ENCODE peak calls at places on chromosome 15, in ten cellular contexts. E is esophagus muscularis mucosa, C is spleen, I is HCT116, V is GM12878, S is suprapubic skin, L is sigmoid colon, G is transverse colon, K is prostate gland, T is stomach. Y is an unnamed sample. For H3K4me1, the result is how much of the 10 kb centered on the place peaks cover.

GRCh38 chr15:43275736-43276562 is 9.2 kb upstream of the TGM5 start:
- DNase-seq in E (no peak), C (no peak), I (no peak), V (no peak), S (no peak), L (no peak), G (no peak), K (peak), T (no peak), Y (peak)

GRCh38 chr15:45799508-45799907 is 164.7 kb downstream of the SQOR start:
- DNase-seq in E (no peak), C (no peak), I (no peak), V (no peak), S (no peak), L (no peak), G (no peak), K (no peak), T (no peak), Y (no peak)

GRCh38 chr15:59892995-59893394 is 111.1 kb upstream of the FOXB1 start:
- DNase-seq in E (no peak), C (no peak), I (no peak), V (no peak), S (no peak), L (no peak), G (no peak), K (no peak), T (no peak), Y (no peak)

GRCh38 chr15:35580606-35581005 is 34.6 kb upstream of the DPH6 start:
- DNase-seq in E (no peak), C (no peak), I (no peak), V (no peak), S (no peak), L (no peak), G (no peak), K (no peak), T (no peak), Y (no peak)

GRCh38 chr15:22873204-22873701 is 34.8 kb downstream of the NIPA2 start:
- DNase-seq in E (no peak), C (peak), I (no peak), V (no peak), S (no peak), L (no peak), G (no peak), K (no peak), T (no peak), Y (no peak)

GRCh38 chr15:86055688-86056087 is 24.0 kb upstream of the AGBL1 start:
- DNase-seq in E (peak), C (no peak), I (no peak), V (no peak), S (no peak), L (no peak), G (no peak), K (no peak), T (no peak), Y (no peak)

GRCh38 chr15:92608866-92609700 is 46.5 kb downstream of the FAM174B start:
- DNase-seq in E (no peak), C (no peak), I (no peak), V (no peak), S (no peak), L (peak), G (no peak), K (no peak), T (no peak), Y (no peak)

GRCh38 chr15:78071378-78071777 is 6.1 kb downstream of the TBC1D2B start:
- DNase-seq in E (no peak), C (no peak), I (no peak), V (no peak), S (no peak), L (no peak), G (no peak), K (no peak), T (no peak), Y (no peak)

GRCh38 chr15:25792128-25792527 is 71.0 kb downstream of the ATP10A start:
- DNase-seq in E (no peak), C (no peak), I (no peak), V (no peak), S (no peak), L (peak), G (no peak), K (no peak), T (no peak), Y (no peak)

GRCh38 chr15:74312445-74313007 is 54.9 kb downstream of the CYP11A1 start:
- DNase-seq in E (no peak), C (no peak), I (no peak), V (no peak), S (no peak), L (no peak), G (no peak), K (no peak), T (no peak), Y (no peak)

GRCh38 chr15:29685156-29686078 is 136.9 kb downstream of the TJP1 start:
- DNase-seq in E (no peak), C (no peak), I (no peak), V (no peak), S (no peak), L (no peak), G (no peak), K (no peak), T (no peak), Y (no peak)

GRCh38 chr15:54660356-54660755 is 536.4 kb downstream of the RSL24D1 start:
- DNase-seq in E (no peak), C (no peak), I (no peak), V (no peak), S (no peak), L (no peak), G (no peak), K (no peak), T (no peak), Y (no peak)

GRCh38 chr15:31169558-31169957 is 68.0 kb upstream of the TRPM1 start:
- DNase-seq in E (peak), C (no peak), I (no peak), V (no peak), S (no peak), L (no peak), G (no peak), K (no peak), T (no peak), Y (no peak)

GRCh38 chr15:61138151-61138550 is 91.0 kb downstream of the RORA start:
- DNase-seq in E (no peak), C (no peak), I (no peak), V (no peak), S (no peak), L (no peak), G (no peak), K (no peak), T (no peak), Y (no peak)

GRCh38 chr15:88036154-88036839 is 220.2 kb downstream of the NTRK3 start:
- DNase-seq in E (no peak), C (no peak), I (no peak), V (no peak), S (no peak), L (no peak), G (no peak), K (no peak), T (no peak), Y (no peak)

GRCh38 chr15:50083424-50084025 is 35.5 kb downstream of the ATP8B4 start:
- DNase-seq in E (no peak), C (no peak), I (no peak), V (no peak), S (no peak), L (no peak), G (no peak), K (no peak), T (no peak), Y (no peak)

GRCh38 chr15:79332824-79333510 is 22.1 kb downstream of the TMED3 start:
- DNase-seq in E (no peak), C (no peak), I (no peak), V (no peak), S (no peak), L (no peak), G (no peak), K (peak), T (no peak), Y (no peak)

GRCh38 chr15:77069521-77070121 is 1.3 kb downstream of the TSPAN3 start:
- DNase-seq in E (no peak), C (no peak), I (no peak), V (no peak), S (no peak), L (no peak), G (peak), K (no peak), T (peak), Y (no peak)

GRCh38 chr15:40106203-40107161 is 2.2 kb downstream of the BMF start:
- DNase-seq in E (no peak), C (peak), I (no peak), V (peak), S (peak), L (peak), G (peak), K (peak), T (peak), Y (peak)

GRCh38 chr15:83285284-83285978 is 967 bp upstream of the BNC1 start:
- DNase-seq in E (peak), C (no peak), I (no peak), V (no peak), S (no peak), L (no peak), G (no peak), K (no peak), T (no peak), Y (no peak)

GRCh38 chr15:34109775-34110663 is 8.1 kb downstream of the PGBD4 start:
- DNase-seq in E (no peak), C (no peak), I (peak), V (no peak), S (no peak), L (no peak), G (no peak), K (no peak), T (no peak), Y (no peak)

GRCh38 chr15:52220896-52221660 is 29.9 kb upstream of the GNB5 start:
- DNase-seq in E (no peak), C (no peak), I (no peak), V (no peak), S (no peak), L (no peak), G (no peak), K (no peak), T (no peak), Y (no peak)

GRCh38 chr15:31338879-31339557 is 12.4 kb downstream of the KLF13 start:
- DNase-seq in E (no peak), C (peak), I (no peak), V (peak), S (no peak), L (no peak), G (no peak), K (no peak), T (no peak), Y (no peak)

GRCh38 chr15:86615411-86615810 is 535.7 kb downstream of the AGBL1 start:
- DNase-seq in E (no peak), C (no peak), I (no peak), V (no peak), S (no peak), L (no peak), G (no peak), K (no peak), T (no peak), Y (no peak)

GRCh38 chr15:27701956-27702355 is 397.2 kb downstream of the OCA2 start:
- DNase-seq in E (no peak), C (no peak), I (no peak), V (no peak), S (no peak), L (no peak), G (no peak), K (no peak), T (no peak), Y (peak)

GRCh38 chr15:60137711-60138396 is 133.7 kb downstream of the FOXB1 start:
- DNase-seq in E (peak), C (no peak), I (no peak), V (no peak), S (no peak), L (no peak), G (no peak), K (no peak), T (no peak), Y (no peak)

GRCh38 chr15:73934281-73934680 is 8.0 kb downstream of the LOXL1 start:
- DNase-seq in E (no peak), C (peak), I (no peak), V (no peak), S (no peak), L (no peak), G (no peak), K (no peak), T (no peak), Y (no peak)

GRCh38 chr15:60477991-60478632 is 830 bp downstream of the ICE2 start:
- DNase-seq in E (no peak), C (no peak), I (no peak), V (peak), S (no peak), L (no peak), G (no peak), K (peak), T (no peak), Y (no peak)

GRCh38 chr15:82091636-82092140 is 45.9 kb upstream of the MEX3B start:
- DNase-seq in E (no peak), C (peak), I (no peak), V (no peak), S (no peak), L (no peak), G (no peak), K (no peak), T (no peak), Y (no peak)

GRCh38 chr15:82105458-82106205 is 59.8 kb upstream of the MEX3B start:
- DNase-seq in E (no peak), C (no peak), I (no peak), V (no peak), S (no peak), L (peak), G (no peak), K (no peak), T (no peak), Y (no peak)

GRCh38 chr15:59570364-59570763 is 41.2 kb upstream of the GCNT3 start:
- DNase-seq in E (no peak), C (no peak), I (peak), V (no peak), S (no peak), L (no peak), G (peak), K (no peak), T (no peak), Y (no peak)

GRCh38 chr15:57820119-57820518 is 113.6 kb downstream of the POLR2M start:
- DNase-seq in E (no peak), C (no peak), I (no peak), V (no peak), S (no peak), L (no peak), G (no peak), K (no peak), T (no peak), Y (no peak)

GRCh38 chr15:52183562-52184173 is 7.5 kb downstream of the GNB5 start:
- DNase-seq in E (peak), C (no peak), I (no peak), V (no peak), S (no peak), L (no peak), G (peak), K (no peak), T (peak), Y (no peak)

GRCh38 chr15:93180656-93181055 is 91.6 kb upstream of the RGMA start:
- DNase-seq in E (no peak), C (no peak), I (no peak), V (no peak), S (no peak), L (no peak), G (no peak), K (no peak), T (no peak), Y (no peak)

GRCh38 chr15:38660726-38661125 is 96.1 kb upstream of the RASGRP1 start:
- DNase-seq in E (no peak), C (no peak), I (no peak), V (no peak), S (no peak), L (no peak), G (no peak), K (no peak), T (no peak), Y (no peak)

GRCh38 chr15:75455982-75456531 is 4.6 kb upstream of the SIN3A start:
- DNase-seq in E (no peak), C (no peak), I (peak), V (peak), S (peak), L (no peak), G (peak), K (no peak), T (peak), Y (no peak)
- TF ChIP-seq POLR2AphosphoS5 in E (no peak), C (peak), I (no peak), V (peak), S (no peak), L (no peak), G (peak), K (no peak), T (peak), Y (no peak)

GRCh38 chr15:68582864-68583263 is 4.1 kb downstream of the CORO2B start:
- DNase-seq in E (no peak), C (peak), I (no peak), V (no peak), S (no peak), L (peak), G (no peak), K (no peak), T (no peak), Y (no peak)

GRCh38 chr15:68584704-68585573 is 6.1 kb downstream of the CORO2B start:
- DNase-seq in E (no peak), C (peak), I (no peak), V (no peak), S (no peak), L (no peak), G (no peak), K (no peak), T (no peak), Y (no peak)

GRCh38 chr15:68583321-68583720 is 4.5 kb downstream of the CORO2B start:
- DNase-seq in E (no peak), C (peak), I (no peak), V (no peak), S (no peak), L (no peak), G (no peak), K (no peak), T (no peak), Y (no peak)

GRCh38 chr15:68585574-68586273 is 6.9 kb downstream of the CORO2B start:
- DNase-seq in E (no peak), C (peak), I (no peak), V (no peak), S (no peak), L (no peak), G (no peak), K (no peak), T (no peak), Y (no peak)

GRCh38 chr15:68583936-68584703 is 5.3 kb downstream of the CORO2B start:
- DNase-seq in E (no peak), C (peak), I (no peak), V (no peak), S (no peak), L (no peak), G (no peak), K (no peak), T (no peak), Y (no peak)
- H3K4me1 ChIP-seq in E (half or more), C (under half), I (half or more), V (under half), S (under half), L (under half), G (under half), K (under half), T (under half), Y (under half)

DNA sequence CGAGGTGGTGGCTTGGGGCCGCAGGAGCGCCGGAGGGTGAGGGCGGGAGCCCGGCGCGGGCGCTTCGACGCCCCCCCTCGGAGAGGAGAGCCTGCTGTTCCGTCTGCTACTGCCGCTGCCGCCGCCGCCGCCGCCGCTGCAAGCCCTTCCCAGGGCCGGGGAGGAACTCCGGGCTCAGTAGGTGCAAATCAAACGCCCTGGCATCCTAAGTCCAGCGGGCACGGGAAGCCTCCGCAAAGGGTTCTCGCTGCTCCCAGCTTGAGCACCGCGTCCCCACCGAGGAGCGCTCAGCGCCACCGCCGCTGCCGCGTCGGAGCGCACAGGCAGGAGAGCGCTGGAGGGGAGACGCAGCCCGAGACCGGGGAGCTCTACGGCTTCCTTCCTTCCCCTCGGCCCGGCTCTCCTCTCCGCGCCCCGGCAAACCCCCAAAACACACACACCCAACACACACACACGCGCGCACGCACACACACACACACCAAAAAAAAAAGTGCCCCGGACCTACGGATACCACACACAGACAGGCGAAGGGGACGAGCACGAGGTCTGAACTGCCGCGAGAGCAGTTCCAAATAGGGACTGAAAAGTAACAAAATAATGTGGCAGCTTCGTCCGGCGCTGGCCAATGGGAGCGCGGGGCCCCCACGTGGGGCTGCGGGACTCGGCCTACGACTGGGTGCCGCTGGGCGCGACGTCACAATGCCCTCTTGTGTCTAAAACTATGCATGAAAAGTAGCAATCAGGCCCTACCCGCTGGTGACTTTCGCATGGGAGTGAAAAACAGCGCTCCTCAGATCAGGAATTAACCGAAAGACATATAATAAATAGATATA is at the start of gene TLE3:
- DNase-seq in E (peak), C (peak), I (peak), V (peak), S (peak), L (peak), G (peak), K (peak), T (peak), Y (peak)
- TF ChIP-seq POLR2A in E (peak), C (peak), I (peak), V (peak), S (peak), L (peak), G (peak), K (peak), T (peak), Y (peak)

GRCh38 chr15:89750560-89751542 is at the start of gene MESP1:
- DNase-seq in E (peak), C (peak), I (peak), V (peak), S (peak), L (peak), G (peak), K (peak), T (peak), Y (no peak)
- TF ChIP-seq POLR2AphosphoS5 in E (peak), C (peak), I (peak), V (no peak), S (no peak), L (peak), G (peak), K (peak), T (peak), Y (peak)

DNA sequence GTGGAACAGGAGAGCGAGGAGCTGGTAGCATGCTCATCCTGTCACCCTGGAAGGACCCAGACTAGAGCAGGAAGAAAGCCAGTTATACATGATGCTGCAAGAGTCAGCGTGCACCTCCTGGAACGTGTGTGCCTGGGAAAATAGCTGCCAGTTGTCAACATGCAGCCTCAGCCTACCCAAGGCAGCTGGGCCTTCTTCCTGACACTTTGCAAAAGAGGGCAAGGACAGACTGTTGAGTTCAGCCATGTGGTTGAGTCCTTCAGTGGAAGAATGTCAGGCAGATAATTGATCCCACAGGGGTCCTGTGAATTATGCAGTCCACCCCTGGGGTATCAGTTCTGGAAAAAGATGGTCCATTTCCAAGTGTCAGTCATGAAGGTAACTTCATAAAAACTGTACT is 79.5 kb downstream of the ARNT2 start:
- DNase-seq in E (no peak), C (no peak), I (no peak), V (no peak), S (no peak), L (no peak), G (no peak), K (no peak), T (no peak), Y (no peak)
- H3K4me1 ChIP-seq in E (half or more), C (under half), I (under half), V (under half), S (under half), L (under half), G (under half), K (under half), T (under half), Y (under half)

GRCh38 chr15:65653341-65653740 is 31.6 kb downstream of the SLC24A1 start:
- DNase-seq in E (no peak), C (no peak), I (no peak), V (no peak), S (no peak), L (no peak), G (no peak), K (no peak), T (no peak), Y (no peak)

GRCh38 chr15:65650312-65651041 is 28.7 kb downstream of the SLC24A1 start:
- DNase-seq in E (peak), C (no peak), I (no peak), V (no peak), S (no peak), L (no peak), G (no peak), K (no peak), T (no peak), Y (no peak)

GRCh38 chr15:65651831-65652749 is 30.4 kb downstream of the SLC24A1 start:
- DNase-seq in E (peak), C (no peak), I (no peak), V (no peak), S (no peak), L (no peak), G (no peak), K (peak), T (no peak), Y (no peak)

GRCh38 chr15:65653781-65654521 is 32.2 kb downstream of the SLC24A1 start:
- DNase-seq in E (peak), C (no peak), I (no peak), V (no peak), S (no peak), L (no peak), G (no peak), K (no peak), T (no peak), Y (no peak)

GRCh38 chr15:65651042-65651322 is 29.2 kb downstream of the SLC24A1 start:
- DNase-seq in E (no peak), C (no peak), I (no peak), V (no peak), S (no peak), L (no peak), G (no peak), K (no peak), T (no peak), Y (no peak)
- TF ChIP-seq POLR2A in E (no peak), C (no peak), I (no peak), V (no peak), S (no peak), L (no peak), G (no peak), K (no peak), T (no peak), Y (no peak)